ENCODE peak calls at places on chromosomes 1 and 21, in four cellular contexts. O, J, H and W are unnamed samples.

GRCh38 chr1:241101622-241102021 is 255.4 kb downstream of the RGS7 start:
- DNase-seq in J (no peak), O (no peak), H (no peak), W (no peak)

GRCh38 chr1:105964879-105965278 is 1091.6 kb upstream of the PRMT6 start:
- DNase-seq in O (no peak), J (no peak), H (no peak), W (no peak)

GRCh38 chr1:12167493-12168429 is 970 bp downstream of the TNFRSF1B start:
- DNase-seq in H (peak; percentile 56), J (no peak), O (no peak), W (no peak)

GRCh38 chr1:75310067-75310466 is 175.9 kb downstream of the LHX8 start:
- DNase-seq in J (no peak), H (no peak), O (no peak), W (no peak)

GRCh38 chr1:227944931-227945890 is 2.5 kb downstream of the WNT9A start:
- DNase-seq in H (no peak), J (no peak), O (no peak), W (no peak)

GRCh38 chr1:78840447-78841251 is 165.9 kb downstream of the ADGRL4 start:
- DNase-seq in J (no peak), O (peak; percentile 82), H (peak; percentile 70), W (peak; percentile 86)

GRCh38 chr1:204649756-204650155 is 35.8 kb downstream of the LRRN2 start:
- DNase-seq in J (no peak), O (no peak), H (peak; percentile 70), W (no peak)

GRCh38 chr1:160658162-160658955 is 11.5 kb upstream of the SLAMF1 start:
- DNase-seq in J (no peak), O (no peak), H (no peak), W (no peak)

GRCh38 chr1:215987092-215987855 is 420.2 kb downstream of the KCTD3 start:
- DNase-seq in J (no peak), H (no peak), O (no peak), W (no peak)

GRCh38 chr1:184191181-184191601 is 139.7 kb downstream of the TSEN15 start:
- DNase-seq in H (no peak), O (peak; percentile 55), J (no peak), W (no peak)

GRCh38 chr1:175072131-175072941 is 4.7 kb downstream of the TNN start:
- DNase-seq in J (peak; percentile 7), O (peak; percentile 53), H (peak; percentile 72), W (no peak)

GRCh38 chr1:180181048-180181447 is 26.4 kb downstream of the QSOX1 start:
- DNase-seq in O (no peak), H (no peak), J (no peak), W (no peak)

GRCh38 chr1:33429846-33430750 is 797 bp downstream of the PHC2 start:
- DNase-seq in J (no peak), O (no peak), H (peak; percentile 82), W (no peak)

GRCh38 chr1:151267760-151268159 is 13.2 kb downstream of the PSMD4 start:
- DNase-seq in J (no peak), O (no peak), H (no peak), W (no peak)

GRCh38 chr1:22262583-22262982 is 119.7 kb upstream of the WNT4 start:
- DNase-seq in O (no peak), J (no peak), H (no peak), W (no peak)

GRCh38 chr1:209989525-209989924 is 51.5 kb downstream of the SYT14 start:
- DNase-seq in O (no peak), J (no peak), H (no peak), W (no peak)

GRCh38 chr21:36079010-36079649 is 9.3 kb downstream of the CBR1 start:
- DNase-seq in H (no peak), J (no peak), O (no peak), W (no peak)

GRCh38 chr1:63703661-63704060 is 70.2 kb upstream of the ROR1 start:
- DNase-seq in H (peak; percentile 56), O (no peak), J (no peak), W (no peak)

GRCh38 chr1:187443939-187444338 is 615.2 kb downstream of the PLA2G4A start:
- DNase-seq in J (no peak), O (no peak), H (no peak), W (no peak)

GRCh38 chr1:206923961-206924548 is 2.3 kb upstream of the FCMR start:
- DNase-seq in J (no peak), O (no peak), H (no peak), W (no peak)

GRCh38 chr1:231037585-231038517 is 2.2 kb downstream of the FAM89A start:
- DNase-seq in J (no peak), H (no peak), O (no peak), W (no peak)

GRCh38 chr1:230359992-230360391 is 66.1 kb downstream of the PGBD5 start:
- DNase-seq in H (no peak), J (no peak), O (peak; percentile 77), W (no peak)

GRCh38 chr1:177873238-177873637 is 96.6 kb downstream of the SEC16B start:
- DNase-seq in O (peak; percentile 72), J (no peak), H (no peak), W (no peak)

GRCh38 chr1:206540044-206540758 is 32.9 kb downstream of the RASSF5 start:
- DNase-seq in H (no peak), O (no peak), J (no peak), W (no peak)

GRCh38 chr1:12174789-12175455 is 8.1 kb downstream of the TNFRSF1B start:
- DNase-seq in J (no peak), O (no peak), H (peak; percentile 67), W (no peak)

GRCh38 chr1:3283849-3284248 is 170.6 kb upstream of the ARHGEF16 start:
- DNase-seq in H (peak; percentile 67), J (no peak), O (no peak), W (no peak)

GRCh38 chr1:43913051-43913501 is 20.5 kb upstream of the ARTN start:
- DNase-seq in J (no peak), H (peak; percentile 33), O (peak; percentile 14), W (no peak)

GRCh38 chr1:6028042-6028895 is 17.4 kb upstream of the KCNAB2 start:
- DNase-seq in H (no peak), O (no peak), J (no peak), W (no peak)

GRCh38 chr1:55468438-55468837 is 253.3 kb upstream of the USP24 start:
- DNase-seq in H (no peak), J (no peak), O (peak; percentile 80), W (peak; percentile 40)

GRCh38 chr1:47918257-47918867 is 78.8 kb downstream of the TRABD2B start:
- DNase-seq in H (no peak), O (no peak), J (no peak), W (no peak)